ENCODE peak calls at places on chromosomes 3 and 15, in five cellular contexts. X is uterus, D is foreskin fibroblast, Z is pons, N is left ventricle myocardium inferior. I is an unnamed sample.

GRCh38 chr3:164806188-164806587 is 272.1 kb downstream of the SI start:
- DNase-seq in N (no peak), X (no peak), Z (peak; percentile 28), D (no peak), I (peak; percentile 8)

GRCh38 chr15:68022061-68022460 is 32.1 kb upstream of the PIAS1 start:
- DNase-seq in X (no peak), N (peak; percentile 32), Z (no peak), D (no peak), I (no peak)

GRCh38 chr3:8627541-8627940 is 17.1 kb downstream of the SSUH2 start:
- DNase-seq in N (no peak), D (no peak), Z (no peak), X (no peak), I (no peak)

GRCh38 chr3:156307704-156308103 is 187.3 kb downstream of the KCNAB1 start:
- DNase-seq in D (peak; percentile 89), Z (no peak), N (peak; percentile 66), X (peak; percentile 56), I (peak; percentile 76)

GRCh38 chr3:53324011-53324544 is 23.3 kb downstream of the DCP1A start:
- DNase-seq in N (peak; percentile 52), X (no peak), Z (no peak), D (no peak), I (no peak)

GRCh38 chr15:99474981-99475753 is 90.6 kb upstream of the MEF2A start:
- DNase-seq in X (no peak), N (peak; percentile 73), Z (no peak), D (no peak), I (no peak)

GRCh38 chr3:56810912-56811544 is 9.3 kb upstream of the ARHGEF3 start:
- DNase-seq in N (no peak), X (no peak), D (no peak), Z (no peak), I (no peak)

GRCh38 chr3:50389368-50389767 is 30.0 kb upstream of the TMEM115 start:
- DNase-seq in N (no peak), Z (no peak), D (no peak), X (no peak), I (no peak)

GRCh38 chr15:89143503-89144162 is 55.4 kb downstream of the ABHD2 start:
- DNase-seq in X (no peak), D (peak; percentile 89), Z (peak; percentile 88), N (no peak), I (peak; percentile 66)

GRCh38 chr3:50326182-50326541 is 1.9 kb downstream of the TUSC2 start:
- DNase-seq in Z (no peak), X (no peak), D (no peak), N (no peak), I (no peak)

GRCh38 chr3:31962801-31963205 is 18.3 kb downstream of the OSBPL10 start:
- DNase-seq in N (no peak), D (peak; percentile 55), Z (no peak), X (no peak), I (no peak)

GRCh38 chr15:74320358-74321247 is 46.8 kb downstream of the CYP11A1 start:
- DNase-seq in D (peak; percentile 73), X (peak; percentile 72), Z (peak; percentile 25), N (peak; percentile 61), I (peak; percentile 30)

GRCh38 chr3:44596631-44597030 is 11.9 kb downstream of the ZNF660 start:
- DNase-seq in Z (no peak), N (no peak), D (peak; percentile 38), X (no peak), I (no peak)

GRCh38 chr3:149820183-149820582 is 7.2 kb downstream of the RNF13 start:
- DNase-seq in N (no peak), Z (no peak), X (no peak), D (peak; percentile 25), I (no peak)

GRCh38 chr3:152287898-152288576 is 19.3 kb downstream of the MBNL1 start:
- DNase-seq in D (peak; percentile 44), X (no peak), Z (no peak), N (no peak), I (no peak)

GRCh38 chr15:25527118-25527517 is 88.3 kb upstream of the UBE3A start:
- DNase-seq in N (no peak), X (no peak), Z (no peak), D (no peak), I (no peak)

GRCh38 chr3:174483254-174483653 is 375.9 kb upstream of the NAALADL2 start:
- DNase-seq in X (no peak), Z (no peak), D (no peak), N (no peak), I (no peak)

GRCh38 chr3:9916734-9917680 is at the start of gene IL17RC:
- DNase-seq in D (peak; percentile 96), N (peak; percentile 87), X (peak; percentile 93), Z (peak; percentile 33), I (peak; percentile 53)

GRCh38 chr3:38001456-38002081 is 11.0 kb downstream of the VILL start:
- DNase-seq in X (peak; percentile 19), N (no peak), D (no peak), Z (no peak), I (no peak)

GRCh38 chr15:57694264-57694663 is 12.2 kb upstream of the POLR2M start:
- DNase-seq in Z (no peak), N (no peak), D (peak; percentile 76), X (no peak), I (no peak)

GRCh38 chr3:146221276-146221675 is 29.6 kb downstream of the PLSCR4 start:
- DNase-seq in N (no peak), D (no peak), X (no peak), Z (no peak), I (no peak)

GRCh38 chr3:5022966-5023776 is 43.9 kb downstream of the BHLHE40 start:
- DNase-seq in D (peak; percentile 92), N (no peak), X (peak; percentile 82), Z (peak; percentile 44), I (peak; percentile 90)

GRCh38 chr15:99999282-100000070 is 266.2 kb upstream of the LYSMD4 start:
- DNase-seq in X (no peak), D (no peak), N (no peak), Z (no peak), I (no peak)

GRCh38 chr3:42741796-42742195 is 31.3 kb downstream of the CCDC13 start:
- DNase-seq in Z (no peak), D (no peak), X (no peak), N (no peak), I (no peak)

GRCh38 chr3:40680685-40681657 is 156.2 kb downstream of the ZNF621 start:
- DNase-seq in Z (peak; percentile 30), X (no peak), D (no peak), N (no peak), I (no peak)

GRCh38 chr3:35537265-35537664 is 102.1 kb upstream of the ARPP21 start:
- DNase-seq in X (no peak), D (no peak), N (no peak), Z (no peak), I (no peak)

GRCh38 chr3:186108106-186108940 is 566 bp downstream of the ETV5 start:
- DNase-seq in N (peak; percentile 33), D (peak; percentile 81), Z (peak; percentile 26), X (peak; percentile 53), I (no peak)

GRCh38 chr3:148962513-148962912 is 28.8 kb upstream of the GYG1 start:
- DNase-seq in Z (no peak), N (no peak), D (peak; percentile 81), X (no peak), I (no peak)

GRCh38 chr3:4765212-4765611 is 214.0 kb upstream of the BHLHE40 start:
- DNase-seq in X (no peak), D (no peak), Z (no peak), N (no peak), I (no peak)

GRCh38 chr3:128322030-128323022 is 144.4 kb downstream of the DNAJB8 start:
- DNase-seq in N (peak; percentile 48), D (peak; percentile 60), Z (peak; percentile 20), X (peak; percentile 42), I (no peak)

GRCh38 chr3:194472290-194472920 is 14.4 kb downstream of the ATP13A3 start:
- DNase-seq in D (peak; percentile 84), Z (peak; percentile 88), X (no peak), N (no peak), I (no peak)